ENCODE peak calls at places on chromosomes 16 and 17, in nine cellular contexts. R is AG10803; K is fibroblast of villous mesenchyme; I is activated naive CD4-positive, alpha-beta T cell treated with Interleukin-2 at 50 U/mL for 16 hours; F is stimulated activated CD4-positive, alpha-beta T cell treated with anti-CD3 and anti-CD28 coated beads, Interleukin-1b, Interleukin-23, amount 100 ng/mL, for 24 hours; C is NCI-H1105 treated with DMSO at 0.1 percent for 48 hours; X is transverse colon; D is NCI-H2171; Z is T follicular helper cell. B is an unnamed sample.

GRCh38 chr16:31473300-31474052 is 1.5 kb downstream of the TGFB1I1 start:
- DNase-seq in R (no peak), K (no peak), I (no peak), F (no peak), C (no peak), X (no peak), D (no peak), Z (no peak), B (no peak)

GRCh38 chr17:13784466-13784865 is 182.7 kb upstream of the HS3ST3A1 start:
- DNase-seq in R (no peak), K (peak; percentile 66), I (no peak), F (no peak), C (no peak), X (no peak), D (no peak), Z (no peak), B (no peak)

GRCh38 chr16:11841026-11841425 is 10.3 kb downstream of the RSL1D1 start:
- DNase-seq in R (no peak), K (no peak), I (no peak), F (no peak), C (no peak), X (no peak), D (no peak), Z (no peak), B (no peak)

GRCh38 chr17:56110463-56111138 is 42.7 kb upstream of the ANKFN1 start:
- DNase-seq in R (no peak), K (no peak), I (no peak), F (no peak), C (no peak), X (peak; percentile 72), D (no peak), Z (no peak), B (no peak)

GRCh38 chr17:49373115-49373514 is 11.1 kb upstream of the ZNF652 start:
- DNase-seq in R (no peak), K (no peak), I (no peak), F (no peak), C (no peak), X (no peak), D (no peak), Z (no peak), B (no peak)

GRCh38 chr17:21190078-21190477 is 23.9 kb downstream of the TMEM11 start:
- DNase-seq in R (no peak), K (no peak), I (no peak), F (no peak), C (no peak), X (no peak), D (no peak), Z (no peak), B (no peak)

GRCh38 chr17:55710410-55710809 is 12.3 kb downstream of the TMEM100 start:
- DNase-seq in R (no peak), K (peak; percentile 87), I (no peak), F (no peak), C (no peak), X (no peak), D (no peak), Z (no peak), B (no peak)

GRCh38 chr16:11669380-11670146 is 1.3 kb downstream of the SNN start:
- DNase-seq in R (peak; percentile 18), K (no peak), I (no peak), F (no peak), C (no peak), X (peak; percentile 49), D (no peak), Z (no peak), B (no peak)

GRCh38 chr17:33871720-33872535 is 383.2 kb upstream of the CCL2 start:
- DNase-seq in R (peak; percentile 30), K (no peak), I (no peak), F (no peak), C (peak; percentile 46), X (no peak), D (no peak), Z (no peak), B (no peak)

GRCh38 chr17:14300628-14301278 is at the start of gene HS3ST3B1:
- DNase-seq in R (peak; percentile 100), K (peak; percentile 100), I (peak; percentile 100), F (peak; percentile 100), C (peak; percentile 99), X (peak; percentile 94), D (peak; percentile 76), Z (peak; percentile 99), B (peak; percentile 100)

GRCh38 chr17:75105269-75106080 is 4.3 kb upstream of the ARMC7 start:
- DNase-seq in R (peak; percentile 30), K (no peak), I (peak; percentile 39), F (no peak), C (peak; percentile 69), X (peak; percentile 77), D (peak; percentile 59), Z (no peak), B (peak; percentile 43)

GRCh38 chr17:63698886-63699637 is 863 bp downstream of the LIMD2 start:
- DNase-seq in R (peak; percentile 16), K (peak; percentile 28), I (peak; percentile 76), F (peak; percentile 74), C (no peak), X (peak; percentile 75), D (no peak), Z (peak; percentile 81), B (peak; percentile 94)

GRCh38 chr17:12040478-12040877 is 19.8 kb downstream of the MAP2K4 start:
- DNase-seq in R (no peak), K (no peak), I (no peak), F (no peak), C (no peak), X (no peak), D (no peak), Z (no peak), B (no peak)

GRCh38 chr17:6429266-6429665 is 5.7 kb downstream of the AIPL1 start:
- DNase-seq in R (no peak), K (no peak), I (no peak), F (no peak), C (no peak), X (no peak), D (no peak), Z (no peak), B (no peak)

GRCh38 chr17:50799582-50799981 is 32.3 kb upstream of the ANKRD40CL start:
- DNase-seq in R (no peak), K (no peak), I (no peak), F (no peak), C (no peak), X (no peak), D (no peak), Z (no peak), B (no peak)

GRCh38 chr17:39548494-39548893 is 59.2 kb downstream of the NEUROD2 start:
- DNase-seq in R (no peak), K (no peak), I (no peak), F (no peak), C (no peak), X (no peak), D (no peak), Z (no peak), B (no peak)

GRCh38 chr16:1192384-1193073 is 32.5 kb downstream of the TPSG1 start:
- DNase-seq in R (no peak), K (no peak), I (no peak), F (no peak), C (no peak), X (no peak), D (no peak), Z (no peak), B (no peak)

GRCh38 chr16:85592700-85593502 is 20.2 kb upstream of the GSE1 start:
- DNase-seq in R (peak; percentile 47), K (peak; percentile 58), I (peak; percentile 6), F (no peak), C (no peak), X (no peak), D (no peak), Z (no peak), B (no peak)

GRCh38 chr16:86609115-86609514 is 30.8 kb downstream of the FOXL1 start:
- DNase-seq in R (peak; percentile 98), K (peak; percentile 76), I (no peak), F (no peak), C (no peak), X (no peak), D (no peak), Z (no peak), B (no peak)

GRCh38 chr16:85607331-85607765 is 5.8 kb upstream of the GSE1 start:
- DNase-seq in R (no peak), K (peak; percentile 58), I (no peak), F (no peak), C (peak; percentile 44), X (peak; percentile 55), D (no peak), Z (no peak), B (peak; percentile 38)

GRCh38 chr17:70190959-70191805 is 21.9 kb downstream of the KCNJ2 start:
- DNase-seq in R (no peak), K (no peak), I (no peak), F (no peak), C (peak; percentile 79), X (no peak), D (peak; percentile 72), Z (no peak), B (no peak)

GRCh38 chr17:3590231-3590630 is 19.0 kb downstream of the TRPV1 start:
- DNase-seq in R (no peak), K (no peak), I (no peak), F (no peak), C (no peak), X (no peak), D (no peak), Z (no peak), B (no peak)

GRCh38 chr16:60914334-60914733 is 1121.9 kb downstream of the CDH8 start:
- DNase-seq in R (no peak), K (no peak), I (no peak), F (no peak), C (no peak), X (no peak), D (no peak), Z (no peak), B (no peak)

GRCh38 chr16:13109171-13109570 is 207.8 kb downstream of the SHISA9 start:
- DNase-seq in R (no peak), K (no peak), I (no peak), F (no peak), C (no peak), X (no peak), D (no peak), Z (no peak), B (no peak)

GRCh38 chr17:55056530-55056929 is 88.0 kb downstream of the STXBP4 start:
- DNase-seq in R (no peak), K (no peak), I (no peak), F (no peak), C (peak; percentile 63), X (no peak), D (peak; percentile 6), Z (no peak), B (no peak)

GRCh38 chr16:82630688-82631087 is 3.9 kb downstream of the CDH13 start:
- DNase-seq in R (peak; percentile 18), K (peak; percentile 47), I (no peak), F (no peak), C (peak; percentile 11), X (no peak), D (no peak), Z (no peak), B (no peak)

GRCh38 chr16:80041399-80041798 is 440.9 kb upstream of the MAF start:
- DNase-seq in R (no peak), K (no peak), I (no peak), F (no peak), C (no peak), X (no peak), D (no peak), Z (no peak), B (no peak)

GRCh38 chr16:9191274-9191850 is 99.9 kb downstream of the HAPSTR1 start:
- DNase-seq in R (no peak), K (no peak), I (no peak), F (no peak), C (no peak), X (no peak), D (no peak), Z (no peak), B (no peak)

B was measured in activated CD8-positive, alpha-beta T cell treated with anti-CD3 and anti-CD28 coated beads, Interleukin-2, amount 10 ng/mL, durations not matched to agents 7 days and 5 days.